ENCODE peak calls at places on chromosomes 5 and 9, in five cellular contexts. One of them, this sample, is unnamed.

GRCh38 chr5:35938518-35939227 is at the start of gene CAPSL:
- DNase-seq in HCT116: peak
- DNase-seq in PC-3: peak
- DNase-seq in neural progenitor cell: peak
- DNase-seq in GM23248: peak
- DNase-seq in this sample: peak

GRCh38 chr5:80963521-80963895 is 3.3 kb downstream of the RASGRF2 start:
- DNase-seq in HCT116: no peak
- DNase-seq in PC-3: no peak
- DNase-seq in neural progenitor cell: no peak
- DNase-seq in GM23248: no peak
- DNase-seq in this sample: no peak

GRCh38 chr5:126386146-126386545 is 37.1 kb upstream of the GRAMD2B start:
- DNase-seq in GM23248: no peak
- DNase-seq in neural progenitor cell: no peak
- DNase-seq in PC-3: no peak
- DNase-seq in HCT116: no peak
- DNase-seq in this sample: no peak

GRCh38 chr9:96484521-96484931 is 34.6 kb downstream of the HABP4 start:
- DNase-seq in HCT116: no peak
- DNase-seq in GM23248: peak
- DNase-seq in PC-3: no peak
- DNase-seq in neural progenitor cell: no peak
- DNase-seq in this sample: peak

GRCh38 chr5:143105216-143105905 is 298.1 kb downstream of the NR3C1 start:
- DNase-seq in neural progenitor cell: no peak
- DNase-seq in PC-3: no peak
- DNase-seq in HCT116: no peak
- DNase-seq in GM23248: no peak
- DNase-seq in this sample: no peak

GRCh38 chr5:14450055-14450524 is 131.5 kb upstream of the OTULINL start:
- DNase-seq in neural progenitor cell: no peak
- DNase-seq in GM23248: peak
- DNase-seq in PC-3: no peak
- DNase-seq in HCT116: no peak
- DNase-seq in this sample: no peak

GRCh38 chr5:167678457-167678856 is 613.0 kb upstream of the WWC1 start:
- DNase-seq in GM23248: no peak
- DNase-seq in neural progenitor cell: no peak
- DNase-seq in PC-3: peak
- DNase-seq in HCT116: no peak
- DNase-seq in this sample: no peak

GRCh38 chr9:136856541-136857141 is 4.5 kb downstream of the MAMDC4 start:
- DNase-seq in GM23248: no peak
- DNase-seq in HCT116: no peak
- DNase-seq in PC-3: no peak
- DNase-seq in neural progenitor cell: no peak
- DNase-seq in this sample: no peak

GRCh38 chr5:116389601-116390000 is 185.0 kb downstream of the SEMA6A start:
- DNase-seq in HCT116: no peak
- DNase-seq in PC-3: peak
- DNase-seq in GM23248: peak
- DNase-seq in neural progenitor cell: no peak
- DNase-seq in this sample: no peak

GRCh38 chr5:14054111-14054854 is 88.9 kb upstream of the TRIO start:
- DNase-seq in GM23248: no peak
- DNase-seq in PC-3: no peak
- DNase-seq in HCT116: no peak
- DNase-seq in neural progenitor cell: no peak
- DNase-seq in this sample: no peak

GRCh38 chr9:6215562-6215961 is at the start of gene IL33:
- DNase-seq in GM23248: peak
- DNase-seq in HCT116: no peak
- DNase-seq in PC-3: peak
- DNase-seq in neural progenitor cell: no peak
- DNase-seq in this sample: no peak

GRCh38 chr5:172686539-172687390 is 45.7 kb downstream of the NEURL1B start:
- DNase-seq in neural progenitor cell: no peak
- DNase-seq in HCT116: no peak
- DNase-seq in GM23248: no peak
- DNase-seq in PC-3: no peak
- DNase-seq in this sample: no peak

GRCh38 chr5:172713113-172713808 is 57.7 kb downstream of the DUSP1 start:
- DNase-seq in PC-3: peak
- DNase-seq in neural progenitor cell: peak
- DNase-seq in HCT116: no peak
- DNase-seq in GM23248: peak
- DNase-seq in this sample: peak

GRCh38 chr5:89301572-89302025 is 418.6 kb upstream of the MEF2C start:
- DNase-seq in GM23248: no peak
- DNase-seq in neural progenitor cell: no peak
- DNase-seq in PC-3: no peak
- DNase-seq in HCT116: no peak
- DNase-seq in this sample: peak

GRCh38 chr9:91156451-91157234 is 205.1 kb downstream of the AUH start:
- DNase-seq in GM23248: peak
- DNase-seq in PC-3: no peak
- DNase-seq in neural progenitor cell: no peak
- DNase-seq in HCT116: no peak
- DNase-seq in this sample: no peak

GRCh38 chr5:71922584-71923106 is 184.6 kb upstream of the MAP1B start:
- DNase-seq in GM23248: peak
- DNase-seq in neural progenitor cell: no peak
- DNase-seq in PC-3: peak
- DNase-seq in HCT116: peak
- DNase-seq in this sample: no peak

GRCh38 chr5:36396640-36397039 is 94.9 kb upstream of the RANBP3L start:
- DNase-seq in neural progenitor cell: no peak
- DNase-seq in GM23248: peak
- DNase-seq in HCT116: no peak
- DNase-seq in PC-3: peak
- DNase-seq in this sample: no peak

GRCh38 chr9:31137850-31138160 is 1246.6 kb upstream of the ACO1 start:
- DNase-seq in neural progenitor cell: no peak
- DNase-seq in GM23248: peak
- DNase-seq in PC-3: no peak
- DNase-seq in HCT116: no peak
- DNase-seq in this sample: no peak

GRCh38 chr5:16585028-16585667 is 31.6 kb downstream of the RETREG1 start:
- DNase-seq in PC-3: peak
- DNase-seq in neural progenitor cell: no peak
- DNase-seq in HCT116: no peak
- DNase-seq in GM23248: peak
- DNase-seq in this sample: no peak

GRCh38 chr5:124401247-124402143 is 344.9 kb downstream of the ZNF608 start:
- DNase-seq in GM23248: peak
- DNase-seq in HCT116: peak
- DNase-seq in PC-3: no peak
- DNase-seq in neural progenitor cell: no peak
- DNase-seq in this sample: no peak

GRCh38 chr5:56640763-56641406 is 174.5 kb upstream of the MAP3K1 start:
- DNase-seq in PC-3: no peak
- DNase-seq in HCT116: no peak
- DNase-seq in GM23248: no peak
- DNase-seq in neural progenitor cell: no peak
- DNase-seq in this sample: no peak

GRCh38 chr5:8660133-8660893 is 791.4 kb downstream of the MTRR start:
- DNase-seq in PC-3: no peak
- DNase-seq in GM23248: no peak
- DNase-seq in HCT116: no peak
- DNase-seq in neural progenitor cell: no peak
- DNase-seq in this sample: no peak

GRCh38 chr5:58844395-58844794 is 261.5 kb downstream of the RAB3C start:
- DNase-seq in GM23248: no peak
- DNase-seq in HCT116: no peak
- DNase-seq in neural progenitor cell: no peak
- DNase-seq in PC-3: peak
- DNase-seq in this sample: no peak

GRCh38 chr9:137218754-137219271 is 3.2 kb downstream of the RNF208 start:
- DNase-seq in PC-3: peak
- DNase-seq in neural progenitor cell: no peak
- DNase-seq in GM23248: peak
- DNase-seq in HCT116: no peak
- DNase-seq in this sample: no peak

GRCh38 chr9:92659601-92660000 is 10.3 kb downstream of the IPPK start:
- DNase-seq in PC-3: no peak
- DNase-seq in GM23248: no peak
- DNase-seq in neural progenitor cell: peak
- DNase-seq in HCT116: no peak
- DNase-seq in this sample: no peak

GRCh38 chr9:2570615-2571479 is 50.7 kb upstream of the VLDLR start:
- DNase-seq in PC-3: peak
- DNase-seq in GM23248: peak
- DNase-seq in neural progenitor cell: no peak
- DNase-seq in HCT116: peak
- DNase-seq in this sample: no peak

GRCh38 chr9:95459867-95460626 is 56.7 kb downstream of the PTCH1 start:
- DNase-seq in neural progenitor cell: no peak
- DNase-seq in PC-3: no peak
- DNase-seq in HCT116: no peak
- DNase-seq in GM23248: no peak
- DNase-seq in this sample: no peak

GRCh38 chr9:90086076-90086475 is 481.3 kb downstream of the GADD45G start:
- DNase-seq in HCT116: no peak
- DNase-seq in GM23248: no peak
- DNase-seq in neural progenitor cell: peak
- DNase-seq in PC-3: no peak
- DNase-seq in this sample: no peak

GRCh38 chr5:73903169-73903568 is 277.2 kb downstream of the ARHGEF28 start:
- DNase-seq in HCT116: no peak
- DNase-seq in neural progenitor cell: no peak
- DNase-seq in PC-3: no peak
- DNase-seq in GM23248: no peak
- DNase-seq in this sample: no peak
- H3K9ac ChIP-seq in HCT116: no peak
- H3K9ac ChIP-seq in neural progenitor cell: no peak
- H3K9ac ChIP-seq in PC-3: no peak
- H3K9ac ChIP-seq in GM23248: no peak
- H3K9ac ChIP-seq in this sample: no peak

GRCh38 chr5:79742549-79743136 is 53.0 kb downstream of the CMYA5 start:
- DNase-seq in PC-3: no peak
- DNase-seq in neural progenitor cell: no peak
- DNase-seq in HCT116: no peak
- DNase-seq in GM23248: no peak
- DNase-seq in this sample: no peak

GRCh38 chr5:79736528-79737514 is 47.2 kb downstream of the CMYA5 start:
- DNase-seq in neural progenitor cell: no peak
- DNase-seq in HCT116: no peak
- DNase-seq in PC-3: no peak
- DNase-seq in GM23248: no peak
- DNase-seq in this sample: no peak
- TF ChIP-seq EZH2phosphoT487 in neural progenitor cell: no peak
- TF ChIP-seq EZH2phosphoT487 in HCT116: no peak
- TF ChIP-seq EZH2phosphoT487 in PC-3: no peak
- TF ChIP-seq EZH2phosphoT487 in GM23248: no peak
- TF ChIP-seq EZH2phosphoT487 in this sample: no peak

DNA sequence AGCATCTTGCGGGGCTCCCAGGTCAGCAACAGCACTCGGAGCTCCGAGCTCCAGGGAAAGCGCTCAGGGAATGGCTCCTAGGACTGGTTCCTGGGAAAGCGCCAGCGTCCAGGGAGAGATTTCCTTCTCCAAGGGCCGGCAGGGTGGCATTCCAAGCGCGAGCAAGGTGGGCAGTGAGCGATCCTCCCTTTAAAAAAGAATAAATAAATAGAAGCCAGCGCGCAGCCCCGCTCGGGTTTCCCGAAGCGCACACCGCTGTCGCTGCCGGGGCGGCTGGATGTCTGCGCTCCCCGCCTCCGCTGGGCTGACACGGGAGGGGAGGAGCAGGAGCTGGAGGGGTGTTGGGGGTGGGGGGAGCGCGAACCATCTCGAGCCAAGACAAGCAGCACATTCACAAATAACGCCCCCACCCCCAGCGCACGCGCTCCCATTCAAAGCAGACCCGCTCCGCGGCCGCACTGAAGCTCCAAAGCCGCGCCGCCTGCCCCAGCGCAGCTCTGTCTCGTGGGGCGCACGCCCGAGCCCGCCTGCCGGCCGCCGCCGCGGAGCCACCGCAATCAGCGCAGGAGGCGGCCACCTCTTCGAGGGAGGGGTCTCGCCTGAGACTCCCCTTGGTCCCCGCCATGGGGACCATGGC is 327.5 kb downstream of the SH3GL2 start:
- DNase-seq in GM23248: peak
- DNase-seq in HCT116: no peak
- DNase-seq in PC-3: no peak
- DNase-seq in neural progenitor cell: peak
- DNase-seq in this sample: no peak
- TF ChIP-seq EZH2 in GM23248: no peak
- TF ChIP-seq EZH2 in HCT116: no peak
- TF ChIP-seq EZH2 in PC-3: no peak
- TF ChIP-seq EZH2 in neural progenitor cell: peak
- TF ChIP-seq EZH2 in this sample: no peak

GRCh38 chr5:50958852-50959457 is 292.5 kb downstream of the PARP8 start:
- DNase-seq in neural progenitor cell: peak
- DNase-seq in GM23248: peak
- DNase-seq in PC-3: peak
- DNase-seq in HCT116: peak
- DNase-seq in this sample: peak

GRCh38 chr5:50963647-50964584 is 297.5 kb downstream of the PARP8 start:
- DNase-seq in PC-3: no peak
- DNase-seq in GM23248: no peak
- DNase-seq in HCT116: no peak
- DNase-seq in neural progenitor cell: peak
- DNase-seq in this sample: no peak

GRCh38 chr5:50965621-50966362 is 299.4 kb downstream of the PARP8 start:
- DNase-seq in GM23248: no peak
- DNase-seq in HCT116: no peak
- DNase-seq in neural progenitor cell: peak
- DNase-seq in PC-3: no peak
- DNase-seq in this sample: no peak

GRCh38 chr5:50966986-50967385 is 300.5 kb downstream of the PARP8 start:
- DNase-seq in PC-3: no peak
- DNase-seq in neural progenitor cell: peak
- DNase-seq in GM23248: no peak
- DNase-seq in HCT116: no peak
- DNase-seq in this sample: no peak

DNA sequence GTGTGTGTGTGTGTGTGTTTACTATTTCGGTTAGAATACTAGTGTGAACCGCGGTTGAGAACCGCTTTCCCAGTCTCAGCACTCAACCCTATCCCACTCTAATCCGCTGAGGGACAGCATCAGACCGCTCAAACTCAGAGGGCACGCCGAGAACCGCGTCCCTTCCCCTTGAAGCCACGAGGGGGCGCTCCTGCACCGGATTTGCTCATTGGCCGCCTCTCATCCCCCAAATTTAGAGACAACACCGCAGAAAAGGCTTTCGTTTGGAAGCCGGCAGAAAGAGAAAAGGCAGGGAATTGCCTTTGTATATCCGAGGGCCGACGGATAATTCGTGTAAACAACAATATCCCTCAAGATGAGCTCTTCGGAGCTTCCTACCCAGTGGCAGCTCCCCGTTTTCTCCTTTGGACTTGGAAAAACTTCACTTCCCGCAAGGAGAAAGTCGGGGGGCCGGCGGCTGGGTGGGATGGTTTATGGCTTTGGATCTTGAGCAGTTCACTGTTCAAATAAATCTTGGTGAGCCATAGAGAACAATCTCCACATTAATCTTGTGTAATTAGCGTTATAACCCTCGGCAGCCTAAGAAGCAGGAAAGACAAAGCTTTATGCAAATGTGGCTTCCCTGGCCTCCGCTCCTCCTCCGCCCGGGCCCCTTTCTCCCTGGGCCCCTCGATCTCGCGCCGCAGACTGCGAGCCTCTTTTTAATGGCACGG is 296.7 kb downstream of the PARP8 start:
- DNase-seq in PC-3: peak
- DNase-seq in HCT116: peak
- DNase-seq in neural progenitor cell: peak
- DNase-seq in GM23248: peak
- DNase-seq in this sample: peak
- H3K9ac ChIP-seq in PC-3: no peak
- H3K9ac ChIP-seq in HCT116: no peak
- H3K9ac ChIP-seq in neural progenitor cell: no peak
- H3K9ac ChIP-seq in GM23248: no peak
- H3K9ac ChIP-seq in this sample: peak

This sample was measured in MM.1S.